ENCODE peak calls at places on chromosomes 11 and 22, in four cellular contexts. I is dorsolateral prefrontal cortex, J is RWPE1, Y is glutamatergic neuron. N is an unnamed sample.

GRCh38 chr22:36433318-36434231 is 45.8 kb upstream of the MYH9 start:
- DNase-seq in I (no peak), Y (no peak), J (no peak), N (no peak)

GRCh38 chr22:21736084-21736642 is 569 bp upstream of the YPEL1 start:
- DNase-seq in I (no peak), Y (no peak), J (no peak), N (no peak)

GRCh38 chr11:19519912-19520641 is 192.6 kb upstream of the NAV2 start:
- DNase-seq in Y (peak), J (no peak), I (no peak), N (no peak)

GRCh38 chr22:46619830-46620501 is at the start of gene GRAMD4:
- DNase-seq in J (no peak), Y (peak), I (peak), N (no peak)

GRCh38 chr11:71252782-71253730 is 679 bp upstream of the SHANK2 start:
- DNase-seq in Y (no peak), J (peak), I (no peak), N (peak)

GRCh38 chr11:96112192-96113099 is 188.5 kb upstream of the MTMR2 start:
- DNase-seq in Y (no peak), J (no peak), I (no peak), N (no peak)

GRCh38 chr11:134071766-134072403 is 3.0 kb downstream of the JAM3 start:
- DNase-seq in I (no peak), Y (no peak), J (no peak), N (no peak)

GRCh38 chr11:106733518-106734162 is 284.6 kb downstream of the GUCY1A2 start:
- DNase-seq in Y (no peak), J (no peak), I (no peak), N (no peak)

GRCh38 chr22:30205281-30206115 is 41.1 kb downstream of the LIF start:
- DNase-seq in J (peak), Y (no peak), I (no peak), N (no peak)

GRCh38 chr11:9626778-9627394 is 37.0 kb upstream of the SWAP70 start:
- DNase-seq in Y (no peak), J (no peak), I (no peak), N (peak)

GRCh38 chr11:82960779-82961143 is 59.2 kb downstream of the DDIAS start:
- DNase-seq in I (no peak), Y (no peak), J (no peak), N (no peak)

GRCh38 chr22:49861642-49862407 is 8.2 kb downstream of the ZBED4 start:
- DNase-seq in I (no peak), J (no peak), Y (no peak), N (no peak)

GRCh38 chr22:22487869-22488597 is 20.5 kb downstream of the ZNF280B start:
- DNase-seq in I (no peak), J (no peak), Y (no peak), N (no peak)

GRCh38 chr22:38843716-38844660 is at the start of gene NPTXR:
- DNase-seq in Y (peak), I (peak), J (peak), N (peak)

GRCh38 chr22:22171357-22172218 is 73.0 kb upstream of the VPREB1 start:
- DNase-seq in J (peak), I (no peak), Y (peak), N (peak)

GRCh38 chr22:46596819-46597218 is 23.4 kb upstream of the GRAMD4 start:
- DNase-seq in Y (no peak), J (peak), I (no peak), N (no peak)

GRCh38 chr11:26709057-26709456 is 12.8 kb downstream of the SLC5A12 start:
- DNase-seq in J (no peak), Y (no peak), I (no peak), N (no peak)

GRCh38 chr11:66625752-66626149 is 9.3 kb downstream of the RBM14 start:
- DNase-seq in J (no peak), Y (no peak), I (no peak), N (no peak)

GRCh38 chr11:86151188-86152005 is 82.5 kb upstream of the PICALM start:
- DNase-seq in I (peak), J (no peak), Y (no peak), N (no peak)

GRCh38 chr22:42994917-42995562 is 19.9 kb downstream of the PACSIN2 start:
- DNase-seq in Y (no peak), I (no peak), J (peak), N (no peak)

GRCh38 chr11:117420598-117420997 is 92.9 kb downstream of the CEP164 start:
- DNase-seq in I (no peak), J (no peak), Y (no peak), N (no peak)

GRCh38 chr11:120332822-120333716 is 3.1 kb upstream of the ARHGEF12 start:
- DNase-seq in J (no peak), I (no peak), Y (no peak), N (no peak)

DNA sequence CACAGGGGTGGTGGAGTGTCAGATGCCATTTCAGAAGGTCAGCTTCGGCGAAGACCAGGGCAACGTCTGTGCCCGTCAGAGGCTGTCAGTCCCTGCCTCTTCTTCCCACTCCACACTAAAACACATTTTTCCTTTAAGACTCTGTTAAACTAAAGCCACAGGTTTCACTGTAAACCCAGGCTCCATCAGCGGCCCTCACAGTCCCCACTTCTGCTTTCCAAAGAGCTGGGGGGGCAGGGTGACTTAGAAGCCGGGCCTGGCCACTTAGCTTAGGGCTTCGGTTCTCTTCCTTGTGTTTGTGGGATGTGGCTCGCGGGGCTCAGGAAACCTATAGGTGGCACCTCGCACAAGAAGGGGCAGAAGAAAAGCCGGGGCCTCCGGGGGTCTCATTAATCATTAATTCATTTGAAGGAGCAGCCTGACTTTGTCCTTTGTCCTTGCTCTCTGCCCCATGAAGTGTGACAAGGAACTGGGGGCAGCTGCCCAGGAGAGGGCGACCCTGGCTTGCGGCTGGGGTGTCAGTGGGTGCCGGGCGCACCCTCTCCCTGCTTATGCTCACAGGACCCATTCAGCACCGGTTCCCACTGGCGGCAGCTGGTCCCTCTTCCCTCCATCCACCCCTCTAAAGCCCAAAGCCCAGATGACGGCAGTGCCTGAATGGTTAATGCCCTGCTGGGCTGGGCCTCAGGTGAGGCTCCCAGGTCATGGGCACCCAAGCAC is 4.1 kb downstream of the SLC25A45 start:
- DNase-seq in Y (no peak), J (no peak), I (no peak), N (no peak)
- TF ChIP-seq CTCF in Y (no peak), J (no peak), I (no peak), N (no peak)

DNA sequence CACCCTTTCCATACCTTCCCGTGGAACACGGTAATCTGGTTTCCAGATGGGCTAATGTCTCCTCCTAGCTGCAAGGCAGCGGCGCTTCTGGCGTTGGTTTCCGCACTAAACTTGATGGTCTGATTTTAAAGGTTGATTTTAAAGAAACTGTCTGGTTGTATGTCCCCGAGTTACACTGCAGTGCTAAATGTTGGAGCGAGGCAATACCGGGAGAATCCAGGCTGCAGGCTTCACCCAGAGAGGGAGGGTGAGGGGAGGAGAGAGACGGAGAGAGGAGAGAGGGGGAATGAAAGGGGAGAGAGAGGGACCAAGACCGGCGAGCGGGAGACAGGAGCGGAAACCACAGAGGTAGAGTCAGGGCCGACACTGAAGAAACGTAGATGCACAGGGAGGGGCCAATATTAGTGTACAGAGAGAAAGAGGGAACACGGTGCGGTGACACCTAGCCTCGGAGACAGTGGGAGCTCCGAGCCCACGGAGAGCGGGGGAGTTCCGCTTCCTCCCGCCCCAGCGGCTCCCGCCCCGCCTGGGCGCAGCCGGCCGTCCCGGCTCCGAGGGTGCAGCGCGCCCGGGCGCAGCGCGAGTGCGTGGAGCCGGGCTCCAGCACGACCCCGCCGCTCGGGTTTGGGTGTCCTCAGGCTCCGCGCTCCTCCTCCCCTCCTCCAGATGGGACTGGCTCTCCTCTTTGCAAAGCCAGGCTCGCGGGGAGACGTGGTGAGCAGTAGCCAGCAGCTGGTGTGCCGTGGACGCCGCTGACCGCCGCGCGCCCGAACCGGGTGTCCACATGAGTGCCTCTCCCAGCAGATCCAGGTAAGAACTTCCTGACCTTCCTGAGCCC is 71.9 kb upstream of the GRAMD1B start:
- DNase-seq in Y (peak), I (peak), J (peak), N (peak)
- TF ChIP-seq CTCF in Y (no peak), I (peak), J (no peak), N (no peak)

DNA sequence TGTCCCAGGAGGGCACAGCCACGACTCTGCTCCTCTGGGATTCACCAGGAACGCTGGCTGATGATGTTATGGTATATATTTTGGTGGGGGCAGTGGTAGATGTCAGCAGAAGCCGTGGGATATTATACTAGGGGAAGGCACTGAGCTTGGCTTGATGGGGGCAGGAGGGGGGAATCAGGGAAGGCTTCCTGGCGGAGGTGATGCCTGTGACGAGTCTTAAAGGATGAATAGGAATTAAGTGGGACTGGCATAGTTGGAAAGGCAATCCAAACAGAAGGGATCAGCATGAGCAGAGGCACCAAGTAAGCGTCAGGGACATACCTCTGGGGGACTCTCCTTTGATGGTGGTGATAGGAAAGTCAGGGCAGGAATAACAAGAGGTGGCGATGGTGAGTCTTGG is 47.6 kb downstream of the TP53I11 start:
- DNase-seq in I (no peak), Y (no peak), J (no peak), N (no peak)
- TF ChIP-seq CTCF in I (no peak), Y (no peak), J (no peak), N (no peak)

DNA sequence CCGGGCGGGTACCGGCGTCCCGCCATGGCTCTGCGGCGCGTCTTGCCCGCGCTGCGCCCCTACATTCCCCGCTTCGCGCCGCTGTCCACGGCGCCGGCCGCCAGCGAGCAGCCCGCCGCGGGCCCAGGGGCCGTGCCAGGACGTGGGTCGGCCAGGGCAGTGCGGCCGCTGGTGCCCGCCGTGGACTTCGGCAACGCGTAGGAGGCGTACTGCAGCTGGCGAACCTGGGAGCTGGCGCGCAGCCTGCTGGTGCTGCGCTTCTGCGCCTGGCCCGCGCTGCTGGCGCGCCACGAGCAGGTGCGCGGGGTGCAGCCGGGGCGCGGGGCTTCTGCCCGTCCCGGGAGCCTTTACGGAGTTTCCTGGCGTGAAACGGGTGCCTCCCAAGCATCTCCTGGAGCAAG is 20.1 kb downstream of the DGCR6L start:
- DNase-seq in J (no peak), I (no peak), Y (no peak), N (no peak)
- TF ChIP-seq CTCF in J (no peak), I (no peak), Y (no peak), N (no peak)

DNA sequence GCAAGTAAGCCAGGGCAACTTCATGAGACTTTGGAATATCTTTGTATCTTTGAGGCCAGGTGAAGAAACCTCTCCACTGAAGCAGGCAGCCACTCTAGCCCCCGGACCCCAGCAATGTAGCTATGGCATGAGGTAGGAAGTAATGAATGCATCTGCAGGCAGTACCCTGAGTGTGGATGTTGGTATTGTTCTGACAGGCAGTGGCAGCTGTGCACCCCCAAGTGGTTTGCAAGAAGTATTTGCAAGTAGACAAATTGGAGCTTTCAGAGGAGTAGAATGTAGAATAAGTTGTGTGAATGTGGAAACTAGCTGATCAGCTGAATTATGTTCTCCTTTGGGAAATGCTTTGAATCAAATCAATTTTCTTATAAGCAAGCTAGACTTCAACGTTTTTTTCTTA is 194.4 kb upstream of the PGR start:
- DNase-seq in J (no peak), I (no peak), Y (no peak), N (peak)
- TF ChIP-seq CTCF in J (no peak), I (no peak), Y (no peak), N (no peak)

GRCh38 chr22:40194656-40195055 is 16.9 kb downstream of the TNRC6B start:
- DNase-seq in J (no peak), Y (no peak), I (no peak), N (no peak)

GRCh38 chr22:40189979-40190378 is 12.3 kb downstream of the TNRC6B start:
- DNase-seq in I (no peak), Y (no peak), J (no peak), N (no peak)

GRCh38 chr22:40190501-40190900 is 12.8 kb downstream of the TNRC6B start:
- DNase-seq in J (no peak), I (no peak), Y (peak), N (no peak)

GRCh38 chr22:40196628-40197027 is 18.9 kb downstream of the TNRC6B start:
- DNase-seq in Y (no peak), J (peak), I (no peak), N (no peak)

DNA sequence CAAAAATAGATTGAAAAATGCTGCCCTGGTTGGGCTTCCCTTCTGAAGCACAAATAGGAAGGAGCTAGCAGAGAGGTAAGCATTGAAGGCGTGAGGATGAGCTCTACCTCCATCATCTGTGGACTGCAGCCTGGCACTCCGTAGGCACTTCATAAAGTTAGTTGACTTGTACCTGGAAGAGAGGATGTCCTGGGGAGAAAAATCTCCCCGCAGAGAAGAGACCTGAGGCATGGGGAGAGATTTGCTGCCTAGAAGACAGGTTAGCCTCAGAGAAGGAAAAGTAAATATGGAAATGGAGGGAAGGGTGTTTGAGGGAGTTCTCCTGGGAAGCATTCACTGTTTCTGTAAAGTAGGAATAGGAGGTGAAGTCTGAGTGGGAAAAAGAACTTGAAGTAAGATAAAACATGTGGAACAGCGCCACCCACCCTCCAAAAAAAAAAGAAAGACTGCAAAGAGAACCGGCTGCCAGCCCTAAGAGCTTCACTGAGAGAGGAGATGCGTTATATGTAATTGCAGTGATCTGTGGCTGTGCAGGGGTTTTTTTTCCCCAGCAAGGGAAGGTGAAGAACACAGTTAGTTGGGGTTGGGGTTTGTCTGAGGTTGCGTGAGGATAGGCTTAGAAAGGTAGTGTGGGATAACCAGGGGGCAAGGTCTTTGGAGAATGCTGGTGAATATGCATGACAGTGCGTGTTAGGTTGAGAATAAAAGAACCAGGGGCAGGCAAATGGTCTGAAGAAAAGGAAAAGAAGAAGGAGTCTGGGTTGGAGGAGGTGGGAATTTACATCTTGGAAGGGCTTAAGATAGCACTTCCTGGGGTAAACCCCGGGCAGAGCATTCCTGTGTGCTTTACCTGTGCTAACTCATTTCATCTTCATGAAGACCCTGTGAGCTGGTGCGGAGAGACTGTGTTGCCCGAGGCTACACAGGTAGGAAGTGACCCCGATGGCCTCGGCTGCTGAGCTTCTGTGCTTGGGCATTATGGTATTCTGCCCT is 16.0 kb downstream of the TNRC6B start:
- DNase-seq in I (no peak), Y (no peak), J (no peak), N (no peak)
- TF ChIP-seq CTCF in I (peak), Y (peak), J (no peak), N (no peak)

DNA sequence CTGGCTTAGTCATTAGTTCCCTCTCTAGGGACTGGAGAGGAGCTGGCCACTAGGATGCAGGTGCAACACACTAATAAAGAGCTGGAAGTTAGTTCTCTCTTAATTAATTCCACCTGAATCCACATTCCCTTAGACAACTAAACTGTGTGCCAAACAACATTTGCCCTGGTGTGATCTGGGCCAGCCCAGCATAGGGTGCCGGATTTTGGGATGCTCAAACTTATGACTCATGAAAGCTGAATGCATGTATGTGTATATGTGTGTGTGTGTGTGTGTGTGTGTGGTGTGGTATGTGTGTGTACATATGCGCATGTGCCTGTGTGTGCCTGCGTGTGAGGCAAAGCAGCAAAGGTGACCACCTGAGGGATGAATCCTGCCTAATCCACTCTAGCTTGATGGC is 110.7 kb downstream of the EHF start:
- DNase-seq in I (no peak), Y (no peak), J (no peak), N (no peak)
- TF ChIP-seq CTCF in I (no peak), Y (no peak), J (no peak), N (no peak)

DNA sequence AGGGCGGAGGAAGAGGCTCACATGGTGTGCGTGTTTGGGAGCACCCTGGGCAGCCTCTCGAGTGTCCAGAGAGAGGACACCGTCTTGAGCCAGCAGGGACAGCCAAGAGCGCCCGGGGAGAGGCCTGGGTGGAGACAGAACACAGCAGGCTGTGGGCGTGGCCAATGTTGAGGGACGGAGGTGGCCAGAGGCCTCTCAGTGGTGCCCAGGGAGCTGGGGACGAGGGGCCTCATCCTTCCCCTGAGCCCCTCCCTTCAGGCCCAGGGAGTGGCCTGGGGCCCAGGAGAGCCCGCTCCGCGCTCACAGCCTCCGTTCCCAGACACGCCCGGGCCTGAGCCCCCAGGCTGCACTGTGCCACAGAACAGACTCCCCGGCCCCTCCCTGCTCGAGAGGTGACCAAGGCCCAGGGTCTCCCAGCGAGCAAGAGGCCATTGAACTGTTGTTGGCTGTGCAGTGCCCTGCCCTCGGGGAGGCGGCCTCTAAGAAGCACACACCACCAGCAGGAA is 48.4 kb downstream of the CDKN1C start:
- DNase-seq in Y (peak), I (no peak), J (peak), N (peak)
- TF ChIP-seq CTCF in Y (no peak), I (no peak), J (no peak), N (no peak)

GRCh38 chr11:6413791-6414231 is 5.1 kb downstream of the APBB1 start:
- DNase-seq in Y (no peak), I (peak), J (no peak), N (no peak)

GRCh38 chr11:6420677-6421076 is 1.8 kb upstream of the APBB1 start:
- DNase-seq in Y (no peak), J (no peak), I (no peak), N (no peak)

GRCh38 chr11:6418199-6418957 is 516 bp downstream of the APBB1 start:
- DNase-seq in I (no peak), J (no peak), Y (peak), N (peak)

GRCh38 chr11:6414874-6415328 is 4.0 kb downstream of the APBB1 start:
- DNase-seq in I (no peak), J (no peak), Y (no peak), N (no peak)

GRCh38 chr11:6418958-6419611 is at the start of gene APBB1:
- DNase-seq in Y (peak), I (peak), J (peak), N (peak)
- TF ChIP-seq CTCF in Y (no peak), I (no peak), J (no peak), N (no peak)

N was measured in endothelial cell.